ENCODE peak calls at places on chromosome 10, in four cellular contexts. O is brain microvascular endothelial cell, U is cardiac fibroblast, L is fibroblast of mammary gland. A is an unnamed sample.

GRCh38 chr10:4704034-4704545 is 121.9 kb upstream of the AKR1E2 start:
- DNase-seq in O (peak; percentile 94), U (peak; percentile 93), L (peak; percentile 91), A (peak; percentile 96)

GRCh38 chr10:93357680-93358079 is 124.5 kb downstream of the MYOF start:
- DNase-seq in O (no peak), U (peak; percentile 57), L (peak; percentile 29), A (peak; percentile 55)

GRCh38 chr10:101829561-101830315 is 11.5 kb upstream of the OGA start:
- DNase-seq in O (no peak), U (peak; percentile 36), L (peak; percentile 25), A (no peak)

GRCh38 chr10:75202321-75203096 is 8.1 kb upstream of the VDAC2 start:
- DNase-seq in O (peak; percentile 24), U (peak; percentile 75), L (peak; percentile 72), A (peak; percentile 81)

GRCh38 chr10:129659881-129660280 is 192.8 kb downstream of the MGMT start:
- DNase-seq in O (no peak), U (no peak), L (no peak), A (no peak)

GRCh38 chr10:4947635-4948596 is 15.3 kb upstream of the AKR1C1 start:
- DNase-seq in O (peak; percentile 70), U (peak; percentile 95), L (peak; percentile 99), A (peak; percentile 94)

GRCh38 chr10:113959383-113959760 is 84.3 kb upstream of the ADRB1 start:
- DNase-seq in O (peak; percentile 4), U (no peak), L (no peak), A (no peak)

GRCh38 chr10:121734517-121735137 is 136.4 kb upstream of the FGFR2 start:
- DNase-seq in O (no peak), U (peak; percentile 28), L (peak; percentile 17), A (peak; percentile 27)

GRCh38 chr10:89147256-89147655 is 59.9 kb downstream of the CH25H start:
- DNase-seq in O (peak; percentile 13), U (peak; percentile 33), L (peak; percentile 94), A (peak; percentile 45)

GRCh38 chr10:73940634-73941221 is 29.8 kb downstream of the PLAU start:
- DNase-seq in O (peak; percentile 73), U (peak; percentile 80), L (peak; percentile 68), A (peak; percentile 75)

GRCh38 chr10:35797187-35797586 is 155.1 kb upstream of the FZD8 start:
- DNase-seq in O (peak; percentile 74), U (no peak), L (peak; percentile 38), A (peak; percentile 11)

GRCh38 chr10:79438699-79439085 is 6.7 kb downstream of the ZCCHC24 start:
- DNase-seq in O (no peak), U (no peak), L (no peak), A (no peak)

GRCh38 chr10:71334228-71334791 is 15.3 kb downstream of the SLC29A3 start:
- DNase-seq in O (no peak), U (no peak), L (no peak), A (no peak)

GRCh38 chr10:3426190-3426845 is 253.7 kb upstream of the PITRM1 start:
- DNase-seq in O (peak; percentile 60), U (peak; percentile 87), L (peak; percentile 81), A (peak; percentile 83)

GRCh38 chr10:46543379-46544014 is 13.0 kb downstream of the GPRIN2 start:
- DNase-seq in O (no peak), U (no peak), L (no peak), A (no peak)

GRCh38 chr10:80487422-80487785 is 33.3 kb downstream of the TSPAN14 start:
- DNase-seq in O (no peak), U (no peak), L (no peak), A (no peak)

GRCh38 chr10:131815366-131816156 is 85.2 kb upstream of the PPP2R2D start:
- DNase-seq in O (no peak), U (no peak), L (no peak), A (no peak)

GRCh38 chr10:34547695-34548094 is 267.4 kb downstream of the PARD3 start:
- DNase-seq in O (no peak), U (no peak), L (no peak), A (no peak)

GRCh38 chr10:38174341-38174740 is 80.2 kb downstream of the ZNF37A start:
- DNase-seq in O (no peak), U (no peak), L (no peak), A (no peak)

GRCh38 chr10:28604567-28605536 is 71.9 kb downstream of the WAC start:
- DNase-seq in O (no peak), U (no peak), L (no peak), A (no peak)

GRCh38 chr10:124677871-124678565 is 66.2 kb downstream of the FAM53B start:
- DNase-seq in O (no peak), U (peak; percentile 32), L (peak; percentile 35), A (peak; percentile 18)

GRCh38 chr10:98039690-98040381 is 9.4 kb upstream of the CRTAC1 start:
- DNase-seq in O (no peak), U (no peak), L (no peak), A (no peak)

GRCh38 chr10:117411440-117412428 is 36.5 kb upstream of the PDZD8 start:
- DNase-seq in O (no peak), U (no peak), L (no peak), A (no peak)

GRCh38 chr10:103843854-103844567 is 11.4 kb downstream of the SH3PXD2A start:
- DNase-seq in O (no peak), U (peak; percentile 50), L (peak; percentile 93), A (no peak)

GRCh38 chr10:45374451-45375052 is 536 bp downstream of the ALOX5 start:
- DNase-seq in O (no peak), U (no peak), L (no peak), A (no peak)
- TF ChIP-seq CTCF in O (no peak), U (no peak), L (no peak), A (no peak)

GRCh38 chr10:62414359-62414758 is 40.2 kb downstream of the ZNF365 start:
- DNase-seq in O (no peak), U (no peak), L (no peak), A (no peak)
- TF ChIP-seq CTCF in O (peak; percentile 30), U (peak; percentile 18), L (no peak), A (no peak)

GRCh38 chr10:58712982-58713381 is 200.3 kb downstream of the BICC1 start:
- DNase-seq in O (no peak), U (peak; percentile 43), L (no peak), A (no peak)
- TF ChIP-seq CTCF in O (peak; percentile 59), U (peak; percentile 31), L (peak; percentile 42), A (peak; percentile 43)

GRCh38 chr10:91409069-91409868 is 875 bp upstream of the HECTD2 start:
- DNase-seq in O (peak; percentile 73), U (peak; percentile 94), L (peak; percentile 86), A (peak; percentile 92)

GRCh38 chr10:91410638-91411367 is 659 bp downstream of the HECTD2 start:
- DNase-seq in O (peak; percentile 52), U (peak; percentile 41), L (peak; percentile 64), A (peak; percentile 54)

GRCh38 chr10:91409869-91410637 is at the start of gene HECTD2:
- DNase-seq in O (peak; percentile 43), U (peak; percentile 87), L (peak; percentile 58), A (peak; percentile 78)

GRCh38 chr10:91406322-91406721 is 3.8 kb upstream of the HECTD2 start:
- DNase-seq in O (no peak), U (no peak), L (no peak), A (no peak)
- TF ChIP-seq CTCF in O (no peak), U (no peak), L (no peak), A (no peak)

A was measured in fibroblast of pulmonary artery.